ENCODE peak calls at places on chromosomes 11 and 22, in five cellular contexts. G, X, R, K and T are unnamed samples.

GRCh38 chr22:30325724-30326703 is 727 bp downstream of the TBC1D10A start:
- DNase-seq in K (no peak), G (no peak), X (peak; percentile 64), R (no peak), T (no peak)

GRCh38 chr22:45240137-45240809 is 421 bp downstream of the KIAA0930 start:
- DNase-seq in G (no peak), X (no peak), R (peak; percentile 12), K (no peak), T (no peak)

GRCh38 chr11:104984818-104985217 is 16.4 kb upstream of the CASP4 start:
- DNase-seq in G (no peak), K (no peak), R (no peak), X (no peak), T (peak; percentile 12)

GRCh38 chr11:76729214-76729613 is 53.9 kb upstream of the TSKU start:
- DNase-seq in G (no peak), K (no peak), R (no peak), X (no peak), T (no peak)

GRCh38 chr22:27715078-27715477 is 86.5 kb downstream of the MN1 start:
- DNase-seq in G (no peak), K (peak; percentile 85), X (no peak), R (no peak), T (no peak)

GRCh38 chr11:7473702-7474101 is 11.6 kb upstream of the OLFML1 start:
- DNase-seq in G (no peak), R (no peak), K (no peak), X (no peak), T (no peak)

GRCh38 chr22:45537734-45538181 is 35.1 kb downstream of the FBLN1 start:
- DNase-seq in G (peak; percentile 97), R (no peak), K (peak; percentile 76), X (peak; percentile 84), T (peak; percentile 51)

GRCh38 chr11:131692961-131693360 is 322.5 kb downstream of the NTM start:
- DNase-seq in G (peak; percentile 32), K (no peak), X (no peak), R (no peak), T (no peak)

GRCh38 chr11:85875505-85875904 is 20.3 kb downstream of the CCDC83 start:
- DNase-seq in X (no peak), R (no peak), G (no peak), K (no peak), T (peak; percentile 50)

GRCh38 chr22:23514317-23515038 is 65.6 kb downstream of the IGLL1 start:
- DNase-seq in X (no peak), R (no peak), K (no peak), G (no peak), T (no peak)

GRCh38 chr11:37595845-37596244 is 997.8 kb upstream of the RAG2 start:
- DNase-seq in R (no peak), K (no peak), X (no peak), G (no peak), T (no peak)

GRCh38 chr11:128146926-128147605 is 440.3 kb downstream of the ETS1 start:
- DNase-seq in K (no peak), X (no peak), G (no peak), R (no peak), T (no peak)

GRCh38 chr22:29842172-29842571 is 4.1 kb upstream of the ASCC2 start:
- DNase-seq in R (no peak), K (no peak), G (no peak), X (no peak), T (no peak)

GRCh38 chr11:65116370-65117205 is 913 bp downstream of the ZNHIT2 start:
- DNase-seq in K (no peak), G (no peak), R (peak; percentile 46), X (no peak), T (peak; percentile 45)

GRCh38 chr11:114762437-114762836 is 84.1 kb downstream of the NXPE2 start:
- DNase-seq in K (peak; percentile 18), X (peak; percentile 73), R (no peak), G (no peak), T (peak; percentile 75)

GRCh38 chr11:64788321-64789215 is 10.2 kb upstream of the SF1 start:
- DNase-seq in G (no peak), R (no peak), X (no peak), K (no peak), T (no peak)

GRCh38 chr11:66970808-66971442 is 4.2 kb upstream of the C11orf86 start:
- DNase-seq in K (no peak), R (no peak), G (no peak), X (peak; percentile 82), T (peak; percentile 100)

GRCh38 chr11:135033545-135033944 is 621.5 kb upstream of the B3GAT1 start:
- DNase-seq in R (no peak), K (peak; percentile 31), X (no peak), G (no peak), T (no peak)

GRCh38 chr22:37338539-37339246 is 56.4 kb downstream of the CYTH4 start:
- DNase-seq in R (no peak), X (no peak), G (no peak), K (no peak), T (no peak)

GRCh38 chr22:47406896-47407295 is 644.4 kb downstream of the TBC1D22A start:
- DNase-seq in G (peak; percentile 69), K (no peak), R (no peak), X (no peak), T (no peak)

GRCh38 chr11:134858783-134859480 is 446.9 kb upstream of the B3GAT1 start:
- DNase-seq in R (no peak), X (no peak), K (no peak), G (peak; percentile 83), T (no peak)

GRCh38 chr22:42772647-42773046 is 52.0 kb upstream of the A4GALT start:
- DNase-seq in X (no peak), K (no peak), R (no peak), G (no peak), T (no peak)

GRCh38 chr11:127470485-127470884 is 469.9 kb upstream of the KIRREL3 start:
- DNase-seq in G (no peak), K (no peak), X (no peak), R (no peak), T (no peak)

GRCh38 chr11:106091480-106092123 is 14.1 kb downstream of the AASDHPPT start:
- DNase-seq in K (no peak), G (no peak), X (no peak), R (no peak), T (peak; percentile 78)

GRCh38 chr11:47148903-47149535 is 27.7 kb downstream of the ARFGAP2 start:
- DNase-seq in R (no peak), G (no peak), X (no peak), K (no peak), T (no peak)

GRCh38 chr11:2699185-2699530 is 636 bp downstream of the KCNQ1OT1 start:
- DNase-seq in K (no peak), R (no peak), G (no peak), X (peak; percentile 60), T (no peak)

GRCh38 chr22:30396871-30397655 is at the start of gene SEC14L2:
- DNase-seq in X (peak; percentile 83), G (no peak), R (peak; percentile 51), K (peak; percentile 76), T (peak; percentile 47)

GRCh38 chr22:44147821-44148574 is 32.7 kb upstream of the PARVG start:
- DNase-seq in R (no peak), G (no peak), K (no peak), X (no peak), T (no peak)

GRCh38 chr11:1877211-1878133 is 14.2 kb downstream of the PRR33 start:
- DNase-seq in R (no peak), G (no peak), X (peak; percentile 79), K (no peak), T (peak; percentile 75)

GRCh38 chr11:82732734-82733443 is 775 bp downstream of the FAM181B start:
- DNase-seq in K (peak; percentile 68), G (no peak), R (no peak), X (peak; percentile 49), T (no peak)

GRCh38 chr11:133343951-133344350 is 188.3 kb downstream of the OPCML start:
- DNase-seq in K (no peak), G (no peak), R (no peak), X (no peak), T (no peak)

GRCh38 chr11:131511794-131512193 is 141.4 kb downstream of the NTM start:
- DNase-seq in G (no peak), R (no peak), X (no peak), K (no peak), T (no peak)

GRCh38 chr11:57942808-57943207 is 80.9 kb upstream of the OR9Q1 start:
- DNase-seq in G (no peak), K (no peak), X (no peak), R (no peak), T (no peak)

GRCh38 chr22:44347098-44347497 is 34.3 kb upstream of the SHISAL1 start:
- DNase-seq in X (no peak), R (no peak), K (no peak), G (no peak), T (no peak)

GRCh38 chr11:69320756-69321741 is 27.1 kb downstream of the MYEOV start:
- DNase-seq in G (no peak), R (no peak), X (no peak), K (no peak), T (no peak)

GRCh38 chr22:23404689-23405365 is 175.3 kb downstream of the IGLL1 start:
- DNase-seq in X (peak; percentile 44), R (no peak), K (no peak), G (no peak), T (peak; percentile 44)